ENCODE peak calls at places on chromosome 22, in eight cellular contexts. F is SK-N-SH, L is ovary, Y is HepG2, D is A549, P is suprapubic skin, J is stomach, X is transverse colon. K is an unnamed sample. For H3K4me1, the result is how much of the 10 kb centered on the place peaks cover.

GRCh38 chr22:40036591-40037225 is 42.0 kb downstream of the FAM83F start:
- DNase-seq in F (peak), L (peak), Y (peak), D (peak), P (no peak), J (peak), X (peak), K (peak)

GRCh38 chr22:50276143-50276542 is 6.0 kb upstream of the MAPK11 start:
- DNase-seq in F (peak), L (no peak), Y (peak), D (peak), P (no peak), J (peak), X (peak), K (peak)

GRCh38 chr22:32926600-32926999 is 125.1 kb downstream of the TIMP3 start:
- DNase-seq in F (no peak), L (no peak), Y (peak), D (peak), P (no peak), J (no peak), X (no peak), K (no peak)

GRCh38 chr22:29580200-29580810 is 608 bp downstream of the NIPSNAP1 start:
- DNase-seq in F (peak), L (no peak), Y (peak), D (no peak), P (no peak), J (no peak), X (peak), K (no peak)

GRCh38 chr22:39287076-39287743 is 32.2 kb downstream of the RPL3 start:
- DNase-seq in F (no peak), L (no peak), Y (no peak), D (no peak), P (no peak), J (no peak), X (peak), K (no peak)

GRCh38 chr22:32701021-32701420 is 100.5 kb upstream of the TIMP3 start:
- DNase-seq in F (no peak), L (no peak), Y (no peak), D (no peak), P (no peak), J (no peak), X (no peak), K (no peak)

GRCh38 chr22:22811016-22812009 is 76.3 kb upstream of the IGLL5 start:
- DNase-seq in F (no peak), L (no peak), Y (no peak), D (no peak), P (no peak), J (no peak), X (no peak), K (no peak)

GRCh38 chr22:31893460-31893859 is 50.9 kb upstream of the YWHAH start:
- DNase-seq in F (no peak), L (no peak), Y (peak), D (no peak), P (no peak), J (peak), X (no peak), K (no peak)

GRCh38 chr22:22554324-22555284 is 4.5 kb downstream of the PRAME start:
- DNase-seq in F (no peak), L (no peak), Y (no peak), D (no peak), P (no peak), J (no peak), X (no peak), K (no peak)

GRCh38 chr22:30596886-30597285 is 5.2 kb upstream of the PES1 start:
- DNase-seq in F (no peak), L (no peak), Y (no peak), D (no peak), P (no peak), J (peak), X (no peak), K (no peak)

GRCh38 chr22:33743756-33744155 is 176.5 kb downstream of the LARGE1 start:
- DNase-seq in F (no peak), L (no peak), Y (no peak), D (no peak), P (no peak), J (no peak), X (no peak), K (no peak)

GRCh38 chr22:27424319-27424718 is 377.2 kb downstream of the MN1 start:
- DNase-seq in F (peak), L (no peak), Y (no peak), D (no peak), P (no peak), J (no peak), X (no peak), K (no peak)

GRCh38 chr22:49479566-49479965 is 348.1 kb downstream of the BRD1 start:
- DNase-seq in F (no peak), L (no peak), Y (no peak), D (no peak), P (no peak), J (no peak), X (no peak), K (no peak)

GRCh38 chr22:32794449-32795213 is 6.9 kb upstream of the TIMP3 start:
- DNase-seq in F (no peak), L (no peak), Y (peak), D (no peak), P (no peak), J (no peak), X (no peak), K (no peak)

GRCh38 chr22:31980628-31981027 is 36.3 kb downstream of the YWHAH start:
- DNase-seq in F (no peak), L (no peak), Y (no peak), D (no peak), P (no peak), J (no peak), X (no peak), K (no peak)

GRCh38 chr22:31977939-31978338 is 33.6 kb downstream of the YWHAH start:
- DNase-seq in F (no peak), L (no peak), Y (no peak), D (no peak), P (no peak), J (no peak), X (no peak), K (no peak)

GRCh38 chr22:31504282-31504681 is 7.9 kb downstream of the SFI1 start:
- DNase-seq in F (no peak), L (no peak), Y (no peak), D (no peak), P (no peak), J (no peak), X (no peak), K (no peak)

GRCh38 chr22:50547231-50547851 is 1.6 kb downstream of the KLHDC7B start:
- DNase-seq in F (peak), L (no peak), Y (no peak), D (no peak), P (no peak), J (no peak), X (no peak), K (no peak)

GRCh38 chr22:20312396-20313191 is 7.3 kb downstream of the DGCR6L start:
- DNase-seq in F (no peak), L (no peak), Y (no peak), D (no peak), P (peak), J (peak), X (peak), K (peak)

GRCh38 chr22:29787371-29787980 is 20.3 kb downstream of the UQCR10 start:
- DNase-seq in F (no peak), L (no peak), Y (peak), D (no peak), P (no peak), J (no peak), X (no peak), K (no peak)

GRCh38 chr22:40024201-40025061 is 29.7 kb downstream of the FAM83F start:
- DNase-seq in F (peak), L (peak), Y (peak), D (peak), P (no peak), J (peak), X (peak), K (peak)

GRCh38 chr22:19295733-19296132 is 4.2 kb upstream of the CLTCL1 start:
- DNase-seq in F (no peak), L (no peak), Y (no peak), D (no peak), P (no peak), J (no peak), X (no peak), K (no peak)

GRCh38 chr22:39567135-39567946 is 3.2 kb upstream of the CACNA1I start:
- DNase-seq in F (no peak), L (no peak), Y (no peak), D (no peak), P (no peak), J (no peak), X (peak), K (no peak)

GRCh38 chr22:25764270-25765015 is 22.5 kb downstream of the MYO18B start:
- DNase-seq in F (peak), L (no peak), Y (no peak), D (no peak), P (no peak), J (no peak), X (no peak), K (no peak)

GRCh38 chr22:28906312-28906711 is 22.9 kb downstream of the ZNRF3 start:
- DNase-seq in F (no peak), L (no peak), Y (no peak), D (no peak), P (no peak), J (no peak), X (no peak), K (no peak)

GRCh38 chr22:32075997-32076725 is 33.1 kb downstream of the SLC5A1 start:
- DNase-seq in F (no peak), L (no peak), Y (no peak), D (no peak), P (no peak), J (no peak), X (no peak), K (no peak)

GRCh38 chr22:19430890-19431541 is 517 bp downstream of the HIRA start:
- DNase-seq in F (peak), L (no peak), Y (peak), D (peak), P (peak), J (peak), X (peak), K (no peak)

GRCh38 chr22:49764151-49764581 is 63.5 kb downstream of the BRD1 start:
- DNase-seq in F (peak), L (peak), Y (no peak), D (no peak), P (no peak), J (peak), X (peak), K (peak)

GRCh38 chr22:19705181-19705934 is 8.9 kb upstream of the SEPTIN5 start:
- DNase-seq in F (no peak), L (no peak), Y (no peak), D (no peak), P (no peak), J (no peak), X (no peak), K (peak)

GRCh38 chr22:24146190-24146616 is 35.1 kb upstream of the SUSD2 start:
- DNase-seq in F (peak), L (peak), Y (peak), D (peak), P (no peak), J (peak), X (peak), K (peak)
- TF ChIP-seq EP300 in F (no peak), L (no peak), Y (no peak), D (no peak), P (no peak), J (no peak), X (no peak), K (no peak)

GRCh38 chr22:36368359-36368983 is 19.3 kb downstream of the MYH9 start:
- DNase-seq in F (peak), L (no peak), Y (peak), D (peak), P (no peak), J (no peak), X (no peak), K (no peak)
- TF ChIP-seq CTCF in F (peak), L (no peak), Y (no peak), D (no peak), P (no peak), J (no peak), X (peak), K (peak)

DNA sequence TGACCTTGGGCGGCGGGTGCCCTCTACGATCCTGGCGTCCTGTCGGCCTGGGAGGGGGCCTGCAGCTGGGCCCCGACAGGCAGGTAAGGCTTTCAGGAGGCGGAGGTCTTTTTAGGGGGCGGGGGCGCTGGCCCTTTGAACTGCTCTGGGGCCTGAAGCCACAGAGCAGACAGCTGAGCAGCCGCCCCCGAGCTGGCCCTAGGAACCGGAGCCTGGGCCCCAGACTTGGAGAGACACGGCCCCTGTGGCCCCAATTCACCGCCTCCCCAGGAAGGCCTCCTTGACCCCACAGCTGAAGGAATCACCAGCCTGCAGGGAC is 549 bp upstream of the CERK start:
- DNase-seq in F (no peak), L (no peak), Y (peak), D (no peak), P (no peak), J (no peak), X (no peak), K (no peak)
- H3K4me1 ChIP-seq in F (under half), L (under half), Y (half or more), D (under half), P (half or more), J (half or more), X (under half), K (half or more)

GRCh38 chr22:45398214-45398613 is 15.2 kb downstream of the SMC1B start:
- DNase-seq in F (no peak), L (no peak), Y (no peak), D (no peak), P (no peak), J (no peak), X (no peak), K (no peak)

GRCh38 chr22:45402466-45402865 is 10.9 kb downstream of the SMC1B start:
- DNase-seq in F (no peak), L (no peak), Y (no peak), D (no peak), P (no peak), J (no peak), X (no peak), K (no peak)

GRCh38 chr22:45400046-45400445 is 13.4 kb downstream of the SMC1B start:
- DNase-seq in F (no peak), L (no peak), Y (no peak), D (no peak), P (no peak), J (no peak), X (no peak), K (no peak)

GRCh38 chr22:45397806-45398205 is 15.6 kb downstream of the SMC1B start:
- DNase-seq in F (no peak), L (no peak), Y (peak), D (peak), P (no peak), J (no peak), X (no peak), K (no peak)
- TF ChIP-seq EP300 in F (no peak), L (no peak), Y (no peak), D (no peak), P (no peak), J (no peak), X (no peak), K (no peak)

DNA sequence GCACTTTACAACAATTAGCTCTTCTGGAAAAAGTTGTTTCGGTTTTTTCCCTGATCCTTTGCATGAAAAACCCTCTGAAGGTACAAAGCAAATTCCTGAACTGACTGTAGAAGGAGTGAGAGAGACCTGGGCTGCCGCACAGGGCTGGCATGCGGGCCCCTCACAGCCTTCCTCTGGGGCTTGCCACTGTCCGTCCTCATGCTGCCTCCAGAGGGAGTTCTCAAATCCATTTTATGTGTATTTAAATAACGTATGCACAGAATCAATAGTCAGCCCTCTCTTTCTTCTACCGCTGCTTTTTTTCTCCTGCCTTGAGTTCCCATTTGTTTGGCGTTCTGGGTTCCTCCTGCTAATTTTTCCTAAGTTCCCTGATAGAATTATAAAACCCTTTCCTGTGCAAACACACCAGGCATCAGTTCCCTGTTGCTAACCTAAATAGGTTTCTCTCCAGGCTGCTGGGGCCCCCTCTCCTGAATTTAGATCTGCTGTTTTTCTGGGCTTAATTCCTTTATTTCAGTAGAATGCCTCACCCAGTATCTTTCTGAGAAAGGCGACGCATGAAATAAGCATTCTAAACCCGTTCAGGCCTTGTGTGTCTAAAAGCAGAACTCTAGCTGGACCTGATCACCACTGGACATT is 52.4 kb downstream of the PHF21B start:
- DNase-seq in F (no peak), L (no peak), Y (peak), D (no peak), P (no peak), J (no peak), X (no peak), K (no peak)
- TF ChIP-seq CTCF in F (peak), L (no peak), Y (peak), D (no peak), P (no peak), J (no peak), X (no peak), K (no peak)

GRCh38 chr22:24543679-24544243 is 11.2 kb downstream of the GUCD1 start:
- DNase-seq in F (no peak), L (no peak), Y (no peak), D (no peak), P (no peak), J (no peak), X (no peak), K (no peak)

GRCh38 chr22:24550902-24551229 is 4.1 kb downstream of the GUCD1 start:
- DNase-seq in F (no peak), L (no peak), Y (no peak), D (no peak), P (no peak), J (no peak), X (no peak), K (no peak)

GRCh38 chr22:24553597-24554315 is 1.2 kb downstream of the GUCD1 start:
- DNase-seq in F (no peak), L (peak), Y (peak), D (no peak), P (no peak), J (peak), X (peak), K (peak)

GRCh38 chr22:24550028-24550901 is 4.7 kb downstream of the GUCD1 start:
- DNase-seq in F (no peak), L (no peak), Y (peak), D (peak), P (no peak), J (peak), X (peak), K (no peak)

DNA sequence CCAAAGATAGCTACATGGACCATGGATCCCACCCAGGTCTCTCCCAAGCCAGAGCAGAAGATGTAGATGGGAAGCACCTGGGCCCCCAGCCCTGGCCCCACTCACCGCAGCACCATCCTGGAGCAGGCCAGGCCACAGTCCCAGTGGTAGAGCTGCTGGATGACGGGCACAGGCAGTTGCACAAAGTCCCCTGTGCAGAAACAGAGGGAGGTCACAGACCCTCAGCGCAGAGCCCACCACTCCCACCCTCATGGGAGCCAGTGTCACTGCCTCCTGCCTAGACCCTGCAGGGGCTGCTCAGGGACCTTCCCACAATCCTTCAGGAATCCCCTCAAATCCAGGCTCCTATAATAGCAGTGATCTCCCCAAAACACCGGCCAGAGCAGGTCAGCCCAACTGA is 6.1 kb downstream of the GUCD1 start:
- DNase-seq in F (no peak), L (no peak), Y (no peak), D (no peak), P (no peak), J (no peak), X (no peak), K (no peak)
- H3K4me1 ChIP-seq in F (under half), L (under half), Y (half or more), D (under half), P (under half), J (half or more), X (under half), K (under half)

GRCh38 chr22:41175546-41175945 is 29.6 kb upstream of the L3MBTL2 start:
- DNase-seq in F (peak), L (no peak), Y (no peak), D (no peak), P (no peak), J (no peak), X (no peak), K (no peak)

GRCh38 chr22:41177626-41178424 is 27.3 kb upstream of the L3MBTL2 start:
- DNase-seq in F (no peak), L (no peak), Y (no peak), D (no peak), P (no peak), J (no peak), X (no peak), K (no peak)

GRCh38 chr22:41177040-41177625 is 28.0 kb upstream of the L3MBTL2 start:
- DNase-seq in F (no peak), L (peak), Y (no peak), D (no peak), P (no peak), J (no peak), X (no peak), K (no peak)

GRCh38 chr22:41180926-41181325 is 24.2 kb upstream of the L3MBTL2 start:
- DNase-seq in F (no peak), L (no peak), Y (no peak), D (no peak), P (no peak), J (no peak), X (no peak), K (no peak)

DNA sequence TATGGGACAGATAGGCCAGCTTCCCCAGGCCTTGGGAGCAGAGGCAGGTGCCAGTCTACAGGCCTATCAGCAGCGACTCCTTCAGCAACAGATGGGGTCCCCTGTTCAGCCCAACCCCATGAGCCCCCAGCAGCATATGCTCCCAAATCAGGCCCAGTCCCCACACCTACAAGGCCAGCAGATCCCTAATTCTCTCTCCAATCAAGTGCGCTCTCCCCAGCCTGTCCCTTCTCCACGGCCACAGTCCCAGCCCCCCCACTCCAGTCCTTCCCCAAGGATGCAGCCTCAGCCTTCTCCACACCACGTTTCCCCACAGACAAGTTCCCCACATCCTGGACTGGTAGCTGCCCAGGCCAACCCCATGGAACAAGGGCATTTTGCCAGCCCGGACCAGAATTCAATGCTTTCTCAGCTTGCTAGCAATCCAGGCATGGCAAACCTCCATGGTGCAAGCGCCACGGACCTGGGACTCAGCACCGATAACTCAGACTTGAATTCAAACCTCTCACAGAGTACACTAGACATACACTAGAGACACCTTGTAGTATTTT is 26.6 kb upstream of the L3MBTL2 start:
- DNase-seq in F (no peak), L (peak), Y (no peak), D (no peak), P (no peak), J (no peak), X (peak), K (peak)
- TF ChIP-seq EP300 in F (no peak), L (no peak), Y (no peak), D (no peak), P (no peak), J (no peak), X (no peak), K (no peak)

GRCh38 chr22:44828193-44828592 is 75.8 kb downstream of the ARHGAP8 start:
- DNase-seq in F (peak), L (no peak), Y (no peak), D (peak), P (no peak), J (no peak), X (no peak), K (no peak)
- TF ChIP-seq CTCF in F (peak), L (no peak), Y (peak), D (peak), P (no peak), J (no peak), X (no peak), K (no peak)

K was measured in sigmoid colon.